ENCODE peak calls at places on chromosomes 2 and 18, in six cellular contexts. K is neural progenitor cell, A is GM13976, R is B cell, L is astrocyte of the spinal cord, G is HFF-Myc. P is an unnamed sample.

GRCh38 chr2:124683536-124684407 is 658.7 kb downstream of the CNTNAP5 start:
- DNase-seq in R (no peak), L (peak; percentile 15), A (no peak), K (no peak), G (no peak), P (no peak)

GRCh38 chr18:42860011-42860410 is 255.5 kb downstream of the RIT2 start:
- DNase-seq in K (no peak), G (no peak), L (peak; percentile 17), R (no peak), A (no peak), P (no peak)

GRCh38 chr2:118650327-118650726 is 197.1 kb downstream of the EN1 start:
- DNase-seq in A (no peak), G (no peak), K (no peak), R (no peak), L (no peak), P (no peak)

GRCh38 chr2:95353055-95353575 is 49.4 kb upstream of the FAHD2A start:
- DNase-seq in K (no peak), R (no peak), A (no peak), L (no peak), G (no peak), P (no peak)

GRCh38 chr2:234991793-234992192 is 40.0 kb downstream of the SH3BP4 start:
- DNase-seq in G (no peak), L (no peak), A (no peak), K (no peak), R (no peak), P (no peak)

GRCh38 chr2:109380502-109381326 is 233.1 kb downstream of the SEPTIN10 start:
- DNase-seq in L (peak; percentile 45), G (no peak), K (no peak), A (no peak), R (peak; percentile 10), P (no peak)

GRCh38 chr2:121524650-121525425 is 5.8 kb upstream of the RNU4ATAC start:
- DNase-seq in K (peak; percentile 22), R (no peak), G (no peak), A (no peak), L (no peak), P (no peak)

GRCh38 chr2:60899230-60899891 is 18.0 kb downstream of the REL start:
- DNase-seq in G (no peak), L (no peak), A (peak; percentile 55), R (no peak), K (no peak), P (no peak)

GRCh38 chr2:227163998-227164744 is at the start of the genes COL4A3 and COL4A4:
- DNase-seq in K (peak; percentile 74), L (no peak), A (peak; percentile 76), G (no peak), R (peak; percentile 59), P (peak; percentile 64)

GRCh38 chr2:551621-552020 is 125.6 kb downstream of the TMEM18 start:
- DNase-seq in A (no peak), K (peak; percentile 69), L (no peak), G (no peak), R (no peak), P (no peak)
- TF ChIP-seq CTCF in A (no peak), K (peak; percentile 43), L (no peak), G (no peak), R (no peak), P (no peak)

GRCh38 chr18:67281746-67282145 is 234.8 kb downstream of the DSEL start:
- DNase-seq in K (no peak), A (no peak), L (no peak), G (no peak), R (no peak), P (no peak)

GRCh38 chr18:67280843-67281242 is 235.7 kb downstream of the DSEL start:
- DNase-seq in K (no peak), L (no peak), R (no peak), A (no peak), G (no peak), P (no peak)

GRCh38 chr18:67273288-67273687 is 243.2 kb downstream of the DSEL start:
- DNase-seq in A (no peak), L (no peak), K (no peak), R (no peak), G (no peak), P (no peak)

GRCh38 chr18:67282796-67283195 is 233.7 kb downstream of the DSEL start:
- DNase-seq in K (no peak), L (peak; percentile 18), G (no peak), R (no peak), A (no peak), P (no peak)

DNA sequence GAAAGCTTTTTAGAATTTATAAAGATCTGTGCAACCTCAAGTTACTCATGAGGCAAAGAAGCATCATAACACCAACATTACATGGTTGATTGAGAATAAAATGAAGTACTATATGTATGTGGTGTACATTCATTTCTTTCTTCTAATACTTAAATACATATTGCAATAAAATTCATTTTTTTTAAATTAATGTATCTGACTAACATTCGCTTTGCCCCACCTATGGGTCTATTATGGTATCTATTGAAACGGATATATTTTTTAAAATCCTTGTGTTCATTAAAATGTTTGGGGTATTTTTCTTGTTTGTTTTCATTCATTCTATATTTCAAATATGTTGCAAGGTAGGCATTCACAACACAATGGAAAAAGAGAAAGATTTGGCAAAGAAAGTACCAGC is 237.5 kb downstream of the DSEL start:
- DNase-seq in G (no peak), R (no peak), K (no peak), L (no peak), A (no peak), P (no peak)
- TF ChIP-seq CTCF in G (no peak), R (no peak), K (no peak), L (no peak), A (no peak), P (peak; percentile 32)

DNA sequence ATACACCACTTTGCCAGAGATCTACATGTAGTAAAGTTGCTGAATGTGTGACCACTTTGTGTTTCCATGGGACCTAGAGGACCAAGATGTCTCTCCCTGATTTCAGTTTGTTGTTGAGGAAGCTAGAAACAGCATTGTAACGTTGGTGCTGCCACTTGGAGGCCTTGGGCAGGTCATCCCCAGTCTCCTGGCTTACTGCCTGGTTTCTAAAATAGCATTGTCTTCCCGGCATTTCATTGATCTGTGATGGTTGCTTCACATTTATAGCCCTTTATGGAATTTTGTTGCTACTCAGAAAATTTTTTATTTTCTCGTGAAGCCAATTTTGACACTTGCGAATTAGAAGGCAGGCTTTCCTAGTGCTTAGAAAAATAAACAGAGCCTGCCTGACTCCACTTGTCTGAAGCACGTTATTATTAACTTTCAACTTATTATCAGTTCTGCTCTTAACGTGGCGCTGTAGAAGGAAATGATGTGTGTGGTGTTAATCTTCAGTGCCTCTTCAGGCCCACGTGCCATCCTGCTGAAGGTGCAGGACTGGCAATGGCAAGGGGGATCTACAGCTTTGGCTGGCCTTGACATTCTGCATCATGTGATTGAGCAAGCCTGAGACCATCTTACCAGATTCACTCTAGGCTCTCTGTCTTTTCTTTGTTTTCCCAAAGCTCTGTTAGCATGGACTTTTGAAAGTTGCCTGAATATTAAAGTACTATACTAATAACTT is 59.9 kb downstream of the INPP4A start:
- DNase-seq in L (peak; percentile 17), G (no peak), A (no peak), K (no peak), R (no peak), P (no peak)
- TF ChIP-seq CTCF in L (no peak), G (no peak), A (no peak), K (no peak), R (no peak), P (no peak)

GRCh38 chr2:72915076-72915906 is 2.0 kb upstream of the EMX1 start:
- DNase-seq in G (no peak), R (peak; percentile 25), K (peak; percentile 45), L (no peak), A (peak; percentile 58), P (no peak)

GRCh38 chr2:72914226-72915075 is 2.9 kb upstream of the EMX1 start:
- DNase-seq in R (no peak), G (no peak), L (no peak), A (no peak), K (peak; percentile 61), P (no peak)

GRCh38 chr2:72911256-72911655 is 6.1 kb upstream of the EMX1 start:
- DNase-seq in R (peak; percentile 13), A (no peak), G (no peak), L (no peak), K (no peak), P (no peak)

GRCh38 chr2:72915907-72916742 is 1.2 kb upstream of the EMX1 start:
- DNase-seq in L (no peak), R (peak; percentile 42), G (no peak), K (peak; percentile 94), A (peak; percentile 86), P (peak; percentile 58)

GRCh38 chr2:72913531-72914225 is 3.6 kb upstream of the EMX1 start:
- DNase-seq in A (no peak), G (no peak), R (no peak), K (peak; percentile 48), L (no peak), P (no peak)
- TF ChIP-seq CTCF in A (no peak), G (peak; percentile 12), R (no peak), K (peak; percentile 28), L (peak; percentile 15), P (no peak)

P was measured in PC-9.